ENCODE peak calls at places on chromosomes 11 and 22, in four cellular contexts. T, P, J and C are unnamed samples.

GRCh38 chr11:70060611-70061293 is 17.4 kb upstream of the ANO1 start:
- DNase-seq in T (no peak), P (no peak), J (no peak), C (no peak)

GRCh38 chr22:49570032-49570848 is 257.4 kb downstream of the BRD1 start:
- DNase-seq in T (no peak), P (no peak), J (no peak), C (peak)

GRCh38 chr22:29167032-29167911 is 38.4 kb upstream of the EMID1 start:
- DNase-seq in T (no peak), P (peak), J (no peak), C (no peak)

GRCh38 chr11:26905368-26905767 is 88.5 kb upstream of the FIBIN start:
- DNase-seq in T (no peak), P (no peak), J (no peak), C (no peak)

GRCh38 chr11:86678296-86678695 is 5.9 kb upstream of the ME3 start:
- DNase-seq in T (no peak), P (no peak), J (no peak), C (no peak)

GRCh38 chr11:27873664-27874063 is 173.4 kb upstream of the BDNF start:
- DNase-seq in T (no peak), P (no peak), J (no peak), C (no peak)

GRCh38 chr22:37502342-37503182 is 16.4 kb upstream of the MFNG start:
- DNase-seq in T (peak), P (no peak), J (no peak), C (peak)

GRCh38 chr22:19826619-19826950 is 28.1 kb downstream of the GNB1L start:
- DNase-seq in T (no peak), P (no peak), J (no peak), C (no peak)

GRCh38 chr11:32029721-32030120 is 61.2 kb upstream of the RCN1 start:
- DNase-seq in T (no peak), P (no peak), J (no peak), C (no peak)

GRCh38 chr11:27218498-27219038 is 144.4 kb downstream of the CCDC34 start:
- DNase-seq in T (peak), P (no peak), J (no peak), C (no peak)

GRCh38 chr11:45371251-45371749 is 85.2 kb upstream of the SYT13 start:
- DNase-seq in T (peak), P (peak), J (peak), C (peak)

GRCh38 chr11:131275580-131275979 is 94.8 kb upstream of the NTM start:
- DNase-seq in T (no peak), P (no peak), J (no peak), C (no peak)

GRCh38 chr22:48755332-48755949 is 1072.2 kb downstream of the BRD1 start:
- DNase-seq in T (no peak), P (no peak), J (peak), C (peak)

GRCh38 chr11:73761403-73761945 is 600 bp upstream of the RAB6A start:
- DNase-seq in T (no peak), P (no peak), J (no peak), C (no peak)

GRCh38 chr22:27583930-27584329 is 217.6 kb downstream of the MN1 start:
- DNase-seq in T (no peak), P (no peak), J (no peak), C (no peak)

GRCh38 chr11:64745219-64745522 is 1.2 kb upstream of the RASGRP2 start:
- DNase-seq in T (no peak), P (peak), J (no peak), C (peak)

GRCh38 chr22:36481393-36482168 is at the start of gene TXN2:
- DNase-seq in T (peak), P (peak), J (peak), C (peak)

GRCh38 chr11:64292458-64293254 is 1.6 kb downstream of the KCNK4 start:
- DNase-seq in T (no peak), P (no peak), J (no peak), C (no peak)

GRCh38 chr11:67062526-67063373 is 6.1 kb downstream of the RHOD start:
- DNase-seq in T (no peak), P (no peak), J (no peak), C (peak)

GRCh38 chr11:44949160-44950035 is 1.3 kb downstream of the TP53I11 start:
- DNase-seq in T (no peak), P (peak), J (peak), C (no peak)

GRCh38 chr11:128415539-128415938 is 171.8 kb downstream of the ETS1 start:
- DNase-seq in T (no peak), P (no peak), J (no peak), C (no peak)

GRCh38 chr22:36658900-36659299 is 44.7 kb downstream of the CACNG2 start:
- DNase-seq in T (no peak), P (no peak), J (no peak), C (no peak)

GRCh38 chr11:12755510-12755909 is 81.3 kb downstream of the TEAD1 start:
- DNase-seq in T (no peak), P (no peak), J (no peak), C (no peak)

GRCh38 chr11:81725691-81726090 is 1008.0 kb downstream of the FAM181B start:
- DNase-seq in T (no peak), P (no peak), J (no peak), C (no peak)

GRCh38 chr11:1304376-1304775 is 5.1 kb downstream of the TOLLIP start:
- DNase-seq in T (no peak), P (no peak), J (no peak), C (peak)

GRCh38 chr11:83574516-83574915 is 288.3 kb upstream of the CCDC90B start:
- DNase-seq in T (no peak), P (no peak), J (no peak), C (no peak)

GRCh38 chr11:2899080-2899783 is 13.7 kb upstream of the CDKN1C start:
- DNase-seq in T (no peak), P (no peak), J (no peak), C (no peak)

GRCh38 chr11:134819026-134819425 is 407.0 kb upstream of the B3GAT1 start:
- DNase-seq in T (no peak), P (no peak), J (no peak), C (no peak)

GRCh38 chr22:22552630-22553029 is 6.4 kb downstream of the PRAME start:
- DNase-seq in T (peak), P (no peak), J (no peak), C (no peak)

GRCh38 chr11:92626624-92627023 is 342.8 kb upstream of the MTNR1B start:
- DNase-seq in T (no peak), P (no peak), J (no peak), C (no peak)

GRCh38 chr11:132886335-132886734 is 646.0 kb downstream of the OPCML start:
- DNase-seq in T (no peak), P (no peak), J (no peak), C (no peak)

GRCh38 chr11:124670732-124671131 is 2.8 kb downstream of the SIAE start:
- DNase-seq in T (no peak), P (no peak), J (no peak), C (no peak)

GRCh38 chr11:30435488-30435887 is 112.6 kb downstream of the ARL14EP start:
- DNase-seq in T (no peak), P (no peak), J (no peak), C (no peak)

GRCh38 chr11:93537767-93538261 is 5.4 kb downstream of the SMCO4 start:
- DNase-seq in T (no peak), P (no peak), J (no peak), C (peak)